ENCODE peak calls at places on chromosomes 1 and 21, in eight cellular contexts. G, K, C, N, F, Q, H and E are unnamed samples.

GRCh38 chr1:164559342-164560070 is 522 bp downstream of the PBX1 start:
- DNase-seq in C (no peak), H (no peak), N (peak), F (no peak), Q (peak), G (peak), K (no peak), E (no peak)

GRCh38 chr1:3998086-3998485 is 98.0 kb upstream of the C1orf174 start:
- DNase-seq in K (no peak), C (no peak), G (no peak), Q (no peak), N (no peak), F (no peak), H (no peak), E (no peak)

GRCh38 chr1:205370780-205371179 is 14.1 kb upstream of the KLHDC8A start:
- DNase-seq in C (no peak), H (no peak), Q (no peak), F (no peak), G (no peak), K (no peak), N (no peak), E (no peak)

GRCh38 chr1:175543447-175543846 is 199.9 kb downstream of the TNR start:
- DNase-seq in N (no peak), H (no peak), Q (no peak), F (no peak), C (no peak), K (no peak), G (no peak), E (no peak)

GRCh38 chr21:27586326-27586725 is 619.4 kb upstream of the ADAMTS5 start:
- DNase-seq in F (no peak), G (no peak), C (no peak), H (no peak), K (no peak), N (no peak), Q (no peak), E (no peak)

GRCh38 chr1:169933999-169934725 is 40.5 kb upstream of the SCYL3 start:
- DNase-seq in K (no peak), Q (no peak), H (no peak), G (no peak), N (no peak), F (peak), C (no peak), E (no peak)

GRCh38 chr1:3645666-3646355 is 4.1 kb downstream of the WRAP73 start:
- DNase-seq in G (no peak), N (no peak), K (no peak), H (no peak), C (no peak), F (no peak), Q (no peak), E (no peak)

GRCh38 chr1:33295450-33296081 is 25.3 kb downstream of the A3GALT2 start:
- DNase-seq in F (peak), N (peak), Q (peak), K (peak), G (peak), H (peak), C (peak), E (peak)

GRCh38 chr1:162292422-162292849 is 84.2 kb downstream of the SPATA46 start:
- DNase-seq in K (no peak), F (peak), C (no peak), N (no peak), H (peak), Q (no peak), G (no peak), E (no peak)

GRCh38 chr21:37380349-37381323 is 14.1 kb downstream of the DYRK1A start:
- DNase-seq in G (no peak), H (no peak), F (peak), Q (no peak), N (peak), C (peak), K (no peak), E (no peak)

GRCh38 chr1:233957691-233958090 is 53.2 kb downstream of the SLC35F3 start:
- DNase-seq in F (no peak), Q (no peak), N (no peak), H (no peak), G (no peak), C (no peak), K (no peak), E (no peak)

GRCh38 chr1:189220750-189221149 is 1256.9 kb downstream of the BRINP3 start:
- DNase-seq in Q (no peak), G (no peak), H (no peak), C (no peak), K (no peak), F (no peak), N (no peak), E (no peak)

GRCh38 chr1:206094024-206094423 is 23.2 kb downstream of the AVPR1B start:
- DNase-seq in H (no peak), G (no peak), K (no peak), N (no peak), Q (no peak), C (no peak), F (no peak), E (no peak)

GRCh38 chr1:238772321-238772720 is 614.0 kb upstream of the CHRM3 start:
- DNase-seq in C (no peak), K (no peak), Q (no peak), F (peak), H (peak), G (no peak), N (no peak), E (no peak)

GRCh38 chr1:197998110-197998509 is 80.9 kb downstream of the LHX9 start:
- DNase-seq in C (no peak), F (no peak), H (no peak), G (no peak), Q (no peak), N (no peak), K (no peak), E (no peak)

GRCh38 chr1:71154454-71154853 is 73.6 kb upstream of the ZRANB2 start:
- DNase-seq in H (no peak), Q (no peak), N (no peak), G (no peak), K (no peak), C (no peak), F (no peak), E (no peak)

GRCh38 chr1:157496121-157496526 is 56.2 kb downstream of the FCRL5 start:
- DNase-seq in K (peak), G (no peak), Q (no peak), C (peak), N (peak), F (peak), H (peak), E (no peak)
- TF ChIP-seq CTCF in K (peak), G (peak), Q (peak), C (peak), N (peak), F (peak), H (peak), E (peak)

DNA sequence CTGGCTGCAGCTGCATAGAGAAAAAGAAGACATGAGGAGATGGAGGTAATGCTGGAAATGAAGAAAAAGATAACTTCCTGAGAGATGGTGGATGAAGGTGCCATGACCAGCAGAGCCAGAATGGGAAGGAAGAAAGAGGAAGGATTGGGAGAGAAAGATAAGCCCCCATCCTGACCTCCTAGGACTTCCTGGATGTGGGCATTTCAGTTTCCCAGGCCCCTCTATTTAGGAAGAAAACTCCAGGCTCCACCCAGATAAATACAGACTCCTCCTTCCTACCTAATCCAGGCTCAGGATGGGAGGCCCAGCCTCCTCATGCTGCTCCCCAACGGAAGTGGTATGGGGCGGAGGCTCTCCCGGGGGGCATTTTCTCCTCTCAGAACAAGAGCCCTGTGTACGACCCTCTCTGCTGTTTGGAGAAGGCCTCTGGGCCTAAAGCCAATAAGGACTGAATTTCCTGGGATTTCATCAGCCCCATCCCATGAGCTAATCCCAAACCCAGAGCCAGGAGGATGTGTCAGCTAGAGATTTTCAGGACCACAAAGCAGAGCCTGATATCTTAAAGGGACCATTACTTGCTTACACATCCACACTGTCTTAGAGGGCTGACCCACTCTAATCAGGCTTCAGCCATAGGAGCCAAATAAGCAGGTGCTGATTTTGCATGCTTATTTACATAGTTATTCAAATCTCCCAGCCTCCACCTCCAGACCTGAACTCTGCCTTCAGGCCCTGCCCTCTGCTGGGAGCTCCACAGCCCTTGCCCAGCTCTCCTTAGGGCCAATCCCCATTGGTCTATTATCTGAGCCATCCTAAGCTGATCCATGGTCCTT is 5.1 kb upstream of the ARHGEF2 start:
- DNase-seq in N (no peak), H (peak), K (no peak), F (peak), G (no peak), Q (no peak), C (no peak), E (no peak)
- TF ChIP-seq CTCF in N (no peak), H (peak), K (no peak), F (peak), G (no peak), Q (peak), C (no peak), E (no peak)

GRCh38 chr1:55289614-55290013 is 74.5 kb upstream of the USP24 start:
- DNase-seq in H (no peak), F (no peak), C (no peak), Q (no peak), N (no peak), G (no peak), K (no peak), E (no peak)
- TF ChIP-seq CTCF in H (peak), F (no peak), C (no peak), Q (no peak), N (no peak), G (no peak), K (no peak), E (no peak)

GRCh38 chr21:44800103-44800502 is 1.5 kb downstream of the UBE2G2 start:
- DNase-seq in N (no peak), F (peak), G (no peak), Q (no peak), C (peak), H (no peak), K (no peak), E (no peak)
- TF ChIP-seq CTCF in N (no peak), F (peak), G (no peak), Q (peak), C (peak), H (peak), K (no peak), E (no peak)

GRCh38 chr1:203475012-203475981 is at the start of gene PRELP:
- DNase-seq in C (peak), Q (no peak), K (no peak), F (no peak), G (peak), H (no peak), N (no peak), E (no peak)
- TF ChIP-seq CTCF in C (no peak), Q (no peak), K (no peak), F (no peak), G (no peak), H (no peak), N (no peak), E (no peak)

GRCh38 chr1:91546876-91547275 is 46.2 kb downstream of the CDC7 start:
- DNase-seq in G (no peak), N (no peak), F (no peak), K (no peak), C (no peak), H (no peak), Q (no peak), E (no peak)
- TF ChIP-seq CTCF in G (no peak), N (no peak), F (no peak), K (no peak), C (no peak), H (no peak), Q (no peak), E (no peak)